ENCODE peak calls at places on chromosomes 13 and 19, in nine cellular contexts. D is activated T-helper 9 cell treated with anti-CD3 and anti-CD28 coated beads, Interleukin-2, amount 50 U/mL, for 16 hours; S is nephron progenitor cell; Y is endothelial cell; X is GF-D8; P is T-cell; U is progenitor cell of endocrine pancreas; Z is lung microvascular endothelial cell; C is Kasumi-1. H is an unnamed sample.

GRCh38 chr19:5951338-5951861 is 26.5 kb downstream of the RANBP3 start:
- DNase-seq in Z (peak; percentile 38), S (no peak), X (no peak), U (no peak), C (no peak), P (no peak), Y (no peak), D (no peak), H (no peak)

GRCh38 chr13:112887151-112887550 is 81.9 kb upstream of the MCF2L start:
- DNase-seq in U (no peak), X (no peak), P (no peak), Y (no peak), S (no peak), D (no peak), Z (no peak), C (no peak), H (no peak)

GRCh38 chr13:54492995-54493394 is 1464.4 kb downstream of the OLFM4 start:
- DNase-seq in P (no peak), S (no peak), C (no peak), D (no peak), U (no peak), Z (no peak), X (no peak), Y (no peak), H (no peak)

GRCh38 chr13:100514788-100515409 is 73.7 kb downstream of the GGACT start:
- DNase-seq in Y (peak; percentile 85), S (peak; percentile 85), U (peak; percentile 66), X (peak; percentile 17), Z (peak; percentile 76), P (peak; percentile 72), C (peak; percentile 84), D (peak; percentile 52), H (peak; percentile 84)

GRCh38 chr13:34416833-34417425 is 525.1 kb upstream of the NBEA start:
- DNase-seq in C (no peak), X (no peak), P (no peak), D (no peak), Y (no peak), U (no peak), Z (peak; percentile 36), S (no peak), H (peak; percentile 88)

GRCh38 chr13:27500806-27501534 is 50.6 kb upstream of the MTIF3 start:
- DNase-seq in C (no peak), Y (no peak), X (no peak), D (no peak), S (no peak), U (no peak), Z (no peak), P (no peak), H (peak; percentile 54)

GRCh38 chr13:102291587-102292218 is 110.1 kb downstream of the FGF14 start:
- DNase-seq in U (no peak), Z (no peak), C (no peak), P (no peak), D (no peak), Y (no peak), X (no peak), S (no peak), H (no peak)

GRCh38 chr19:32372726-32373613 is 27.6 kb downstream of the ZNF507 start:
- DNase-seq in Y (no peak), C (no peak), D (no peak), U (no peak), X (no peak), P (no peak), S (no peak), Z (no peak), H (no peak)

GRCh38 chr19:54207908-54208783 is 7.5 kb downstream of the RPS9 start:
- DNase-seq in P (peak; percentile 68), Z (peak; percentile 44), D (no peak), U (no peak), Y (no peak), C (peak; percentile 100), X (peak; percentile 100), S (no peak), H (no peak)

GRCh38 chr19:29724102-29724641 is 9.1 kb upstream of the C19orf12 start:
- DNase-seq in X (peak; percentile 64), P (peak; percentile 38), Z (peak; percentile 19), C (peak; percentile 56), U (no peak), S (peak; percentile 37), Y (peak; percentile 46), D (no peak), H (peak; percentile 48)

GRCh38 chr19:14916848-14917247 is 24.4 kb upstream of the OR7C2 start:
- DNase-seq in P (no peak), S (no peak), U (no peak), Z (no peak), C (peak; percentile 2), Y (no peak), X (no peak), D (no peak), H (no peak)

H was measured in cardiac muscle cell.